ENCODE peak calls at places on chromosome 1, in four cellular contexts. T, W, H and P are unnamed samples.

GRCh38 chr1:40264354-40264781 is 6.3 kb downstream of the ZMPSTE24 start:
- DNase-seq in T (no peak), W (no peak), H (no peak), P (no peak)

GRCh38 chr1:208525417-208525816 is 281.2 kb upstream of the PLXNA2 start:
- DNase-seq in T (no peak), W (no peak), H (no peak), P (no peak)

GRCh38 chr1:94254073-94254810 is 16.9 kb upstream of the ARHGAP29 start:
- DNase-seq in T (no peak), W (no peak), H (no peak), P (no peak)

GRCh38 chr1:44354268-44354839 is 703 bp downstream of the ERI3 start:
- DNase-seq in T (no peak), W (no peak), H (no peak), P (no peak)

GRCh38 chr1:1210726-1211540 is 3.0 kb downstream of the TNFRSF4 start:
- DNase-seq in T (peak), W (peak), H (no peak), P (no peak)

GRCh38 chr1:97877307-97877706 is 43.5 kb downstream of the DPYD start:
- DNase-seq in T (no peak), W (no peak), H (no peak), P (no peak)

GRCh38 chr1:23194119-23194984 is 22.9 kb downstream of the HTR1D start:
- DNase-seq in T (no peak), W (no peak), H (peak), P (no peak)

GRCh38 chr1:172815740-172816139 is 156.8 kb downstream of the FASLG start:
- DNase-seq in T (no peak), W (no peak), H (no peak), P (no peak)

GRCh38 chr1:62962794-62963776 is 179.2 kb downstream of the ATG4C start:
- DNase-seq in T (no peak), W (no peak), H (peak), P (no peak)

GRCh38 chr1:161313554-161314200 is 504 bp upstream of the SDHC start:
- DNase-seq in T (no peak), W (no peak), H (no peak), P (no peak)

GRCh38 chr1:58968360-58968952 is 184.6 kb upstream of the JUN start:
- DNase-seq in T (no peak), W (no peak), H (no peak), P (peak)

GRCh38 chr1:147201786-147202185 is 23.4 kb downstream of the FMO5 start:
- DNase-seq in T (no peak), W (no peak), H (no peak), P (no peak)

GRCh38 chr1:222079546-222079945 is 337.7 kb upstream of the DUSP10 start:
- DNase-seq in T (no peak), W (no peak), H (no peak), P (no peak)

GRCh38 chr1:6082430-6082971 is 36.8 kb downstream of the KCNAB2 start:
- DNase-seq in T (no peak), W (no peak), H (no peak), P (no peak)

GRCh38 chr1:27561126-27561899 is 42.6 kb downstream of the AHDC1 start:
- DNase-seq in T (no peak), W (no peak), H (no peak), P (no peak)

GRCh38 chr1:42940851-42941639 is 17.6 kb downstream of the SLC2A1 start:
- DNase-seq in T (peak), W (peak), H (peak), P (no peak)

GRCh38 chr1:198713081-198713480 is 74.2 kb downstream of the PTPRC start:
- DNase-seq in T (no peak), W (no peak), H (no peak), P (no peak)

GRCh38 chr1:30317921-30318320 is 405.5 kb downstream of the MATN1 start:
- DNase-seq in T (no peak), W (no peak), H (no peak), P (no peak)

GRCh38 chr1:15410223-15410883 is 665 bp downstream of the EFHD2 start:
- DNase-seq in T (peak), W (no peak), H (no peak), P (no peak)

GRCh38 chr1:151369621-151370048 is 2.9 kb downstream of the SELENBP1 start:
- DNase-seq in T (no peak), W (no peak), H (no peak), P (no peak)

GRCh38 chr1:52153898-52154297 is 12.0 kb downstream of the ZFYVE9 start:
- DNase-seq in T (no peak), W (no peak), H (no peak), P (no peak)

GRCh38 chr1:1144122-1144842 is 28.4 kb upstream of the C1orf159 start:
- DNase-seq in T (peak), W (no peak), H (no peak), P (no peak)

GRCh38 chr1:178262101-178262500 is 168.2 kb downstream of the RASAL2 start:
- DNase-seq in T (no peak), W (no peak), H (no peak), P (no peak)

GRCh38 chr1:46547481-46548383 is 3.7 kb downstream of the KNCN start:
- DNase-seq in T (no peak), W (no peak), H (no peak), P (no peak)

GRCh38 chr1:55931272-55931940 is 648.0 kb downstream of the PLPP3 start:
- DNase-seq in T (no peak), W (no peak), H (no peak), P (no peak)

GRCh38 chr1:232793944-232794343 is 11.3 kb upstream of the MAP10 start:
- DNase-seq in T (no peak), W (no peak), H (peak), P (no peak)

GRCh38 chr1:25232866-25233784 is 823 bp upstream of the SYF2 start:
- DNase-seq in T (peak), W (peak), H (peak), P (peak)

GRCh38 chr1:155976062-155976912 is 2.1 kb downstream of the ARHGEF2 start:
- DNase-seq in T (peak), W (no peak), H (no peak), P (no peak)

GRCh38 chr1:40973912-40974311 is 5.6 kb upstream of the CTPS1 start:
- DNase-seq in T (no peak), W (no peak), H (no peak), P (no peak)

GRCh38 chr1:1354271-1355247 is 3.8 kb downstream of the MXRA8 start:
- DNase-seq in T (peak), W (no peak), H (no peak), P (no peak)

GRCh38 chr1:247496581-247497285 is 38.8 kb upstream of the OR2B11 start:
- DNase-seq in T (no peak), W (no peak), H (no peak), P (no peak)